ENCODE peak calls at places on chromosome X, in nine cellular contexts. K is choroid plexus epithelial cell, H is breast epithelium, I is Caco-2, Z is A549, L is bronchial epithelial cell, W is lower leg skin, B is AG10803, Y is cardiac muscle cell. S is an unnamed sample.

GRCh38 chrX:21926116-21926515 is 14.4 kb upstream of the SMS start:
- DNase-seq in K (peak), Y (no peak), B (peak), L (no peak), Z (peak), I (no peak), H (no peak), W (no peak), S (peak)

GRCh38 chrX:2789569-2789968 is 37.7 kb downstream of the XG start:
- DNase-seq in Y (no peak), L (no peak), Z (no peak), B (no peak), H (no peak), W (no peak), I (no peak), K (no peak), S (no peak)

GRCh38 chrX:78029663-78030062 is 60.2 kb upstream of the PGAM4 start:
- DNase-seq in K (peak), L (peak), Y (peak), W (no peak), Z (peak), B (peak), I (peak), H (peak), S (peak)

GRCh38 chrX:109974906-109975655 is 27.8 kb upstream of the TMEM164 start:
- DNase-seq in W (no peak), K (peak), H (no peak), Z (no peak), Y (no peak), L (no peak), I (no peak), B (no peak), S (no peak)

GRCh38 chrX:113202601-113203000 is 362.0 kb upstream of the AMOT start:
- DNase-seq in L (no peak), H (no peak), W (no peak), I (no peak), Y (no peak), Z (no peak), B (no peak), K (no peak), S (no peak)

GRCh38 chrX:8067754-8068469 is 103.2 kb downstream of the VCX2 start:
- DNase-seq in H (no peak), I (no peak), L (peak), Z (peak), K (no peak), Y (no peak), B (no peak), W (no peak), S (peak)

GRCh38 chrX:17860179-17860780 is 818 bp downstream of the RAI2 start:
- DNase-seq in K (peak), Z (no peak), H (no peak), W (no peak), I (no peak), B (peak), L (no peak), Y (peak), S (no peak)

GRCh38 chrX:132671229-132671641 is 182.4 kb upstream of the MBNL3 start:
- DNase-seq in H (no peak), B (peak), L (peak), I (no peak), Y (no peak), Z (no peak), W (no peak), K (no peak), S (no peak)

GRCh38 chrX:77446029-77446585 is 1.1 kb upstream of the FGF16 start:
- DNase-seq in W (no peak), B (no peak), K (no peak), Z (no peak), L (no peak), I (no peak), H (no peak), Y (no peak), S (peak)

GRCh38 chrX:9269134-9269533 is 195.7 kb upstream of the TBL1X start:
- DNase-seq in H (no peak), K (no peak), L (no peak), B (no peak), Z (no peak), Y (no peak), I (peak), W (no peak), S (no peak)

GRCh38 chrX:72169008-72169728 is 12.4 kb upstream of the PIN4 start:
- DNase-seq in K (peak), W (no peak), I (no peak), L (peak), B (peak), H (no peak), Z (no peak), Y (no peak), S (peak)

GRCh38 chrX:21800344-21800770 is 39.1 kb upstream of the MBTPS2 start:
- DNase-seq in B (peak), W (no peak), L (peak), I (no peak), K (peak), Y (no peak), H (no peak), Z (peak), S (no peak)

GRCh38 chrX:46311581-46312120 is 233.6 kb downstream of the ZNF674 start:
- DNase-seq in H (no peak), I (no peak), Y (no peak), L (no peak), K (no peak), W (no peak), B (peak), Z (no peak), S (no peak)

GRCh38 chrX:153648358-153649177 is 1.6 kb downstream of the DUSP9 start:
- DNase-seq in I (no peak), K (no peak), B (no peak), L (no peak), H (no peak), Y (no peak), Z (no peak), W (no peak), S (no peak)

GRCh38 chrX:20664774-20665173 is 398.1 kb upstream of the RPS6KA3 start:
- DNase-seq in B (no peak), K (no peak), H (no peak), Y (peak), I (no peak), Z (no peak), W (no peak), L (no peak), S (no peak)

GRCh38 chrX:53280703-53281320 is 572 bp downstream of the IQSEC2 start:
- DNase-seq in L (peak), I (no peak), W (no peak), K (peak), H (no peak), B (peak), Y (no peak), Z (no peak), S (peak)

GRCh38 chrX:131854586-131854985 is 168.5 kb upstream of the STK26 start:
- DNase-seq in K (peak), L (peak), H (no peak), Y (no peak), Z (peak), B (peak), W (no peak), I (no peak), S (peak)

GRCh38 chrX:130086414-130087207 is 23.7 kb downstream of the ELF4 start:
- DNase-seq in L (no peak), H (no peak), K (no peak), Y (no peak), W (no peak), I (no peak), B (no peak), Z (no peak), S (no peak)
- H3K4me3 ChIP-seq in L (no peak), H (no peak), K (no peak), Y (no peak), W (no peak), I (no peak), B (no peak), Z (no peak), S (no peak)

GRCh38 chrX:119187298-119187697 is 48.8 kb upstream of the PGRMC1 start:
- DNase-seq in Z (peak), W (no peak), B (no peak), Y (no peak), L (no peak), I (peak), K (no peak), H (no peak), S (no peak)

GRCh38 chrX:119186763-119187162 is 49.3 kb upstream of the PGRMC1 start:
- DNase-seq in H (no peak), Z (peak), B (no peak), I (no peak), K (no peak), L (no peak), Y (no peak), W (no peak), S (no peak)

GRCh38 chrX:119177278-119177677 is 49.7 kb upstream of the KIAA1210 start:
- DNase-seq in L (no peak), Z (no peak), B (no peak), I (no peak), W (no peak), Y (no peak), K (no peak), H (no peak), S (no peak)

GRCh38 chrX:119186194-119186593 is 49.9 kb upstream of the PGRMC1 start:
- DNase-seq in Y (no peak), H (no peak), Z (no peak), W (no peak), I (no peak), L (no peak), K (no peak), B (no peak), S (no peak)

DNA sequence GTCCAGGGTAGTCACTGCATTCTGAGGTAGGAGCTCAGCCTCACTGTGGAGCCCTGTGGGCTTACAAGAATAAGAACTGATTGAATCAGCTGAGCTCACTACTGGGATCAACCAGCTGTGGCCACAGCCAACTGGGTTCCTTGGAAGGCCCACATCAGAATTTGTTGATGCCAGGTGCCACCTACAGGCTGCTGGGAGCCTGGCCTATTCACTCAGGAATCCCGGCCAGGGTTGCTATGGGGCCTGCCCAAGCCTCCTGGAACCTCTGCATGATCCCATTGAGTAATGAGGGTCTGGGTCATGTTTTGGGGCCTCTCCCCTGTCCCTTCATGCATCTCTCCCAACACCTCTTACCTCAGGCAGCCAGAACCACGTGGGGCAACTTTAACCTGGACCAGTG is 53.9 kb upstream of the KIAA1210 start:
- DNase-seq in Z (peak), L (peak), B (no peak), H (no peak), W (no peak), Y (no peak), I (peak), K (no peak), S (no peak)
- TF ChIP-seq CTCF in Z (peak), L (peak), B (peak), H (no peak), W (no peak), Y (peak), I (peak), K (peak), S (peak)

GRCh38 chrX:40171513-40172168 is 73.9 kb upstream of the BCOR start:
- DNase-seq in Z (no peak), B (peak), L (no peak), K (peak), H (no peak), Y (peak), W (no peak), I (no peak), S (no peak)

GRCh38 chrX:40172169-40172979 is 74.6 kb upstream of the BCOR start:
- DNase-seq in I (peak), B (peak), L (no peak), K (peak), Y (peak), W (no peak), Z (no peak), H (peak), S (peak)

GRCh38 chrX:40172980-40173661 is 75.4 kb upstream of the BCOR start:
- DNase-seq in K (no peak), B (no peak), Z (no peak), Y (no peak), I (no peak), L (no peak), H (no peak), W (no peak), S (no peak)

GRCh38 chrX:40169193-40170086 is 71.7 kb upstream of the BCOR start:
- DNase-seq in B (peak), L (peak), Y (peak), I (peak), H (no peak), K (peak), W (no peak), Z (peak), S (peak)

DNA sequence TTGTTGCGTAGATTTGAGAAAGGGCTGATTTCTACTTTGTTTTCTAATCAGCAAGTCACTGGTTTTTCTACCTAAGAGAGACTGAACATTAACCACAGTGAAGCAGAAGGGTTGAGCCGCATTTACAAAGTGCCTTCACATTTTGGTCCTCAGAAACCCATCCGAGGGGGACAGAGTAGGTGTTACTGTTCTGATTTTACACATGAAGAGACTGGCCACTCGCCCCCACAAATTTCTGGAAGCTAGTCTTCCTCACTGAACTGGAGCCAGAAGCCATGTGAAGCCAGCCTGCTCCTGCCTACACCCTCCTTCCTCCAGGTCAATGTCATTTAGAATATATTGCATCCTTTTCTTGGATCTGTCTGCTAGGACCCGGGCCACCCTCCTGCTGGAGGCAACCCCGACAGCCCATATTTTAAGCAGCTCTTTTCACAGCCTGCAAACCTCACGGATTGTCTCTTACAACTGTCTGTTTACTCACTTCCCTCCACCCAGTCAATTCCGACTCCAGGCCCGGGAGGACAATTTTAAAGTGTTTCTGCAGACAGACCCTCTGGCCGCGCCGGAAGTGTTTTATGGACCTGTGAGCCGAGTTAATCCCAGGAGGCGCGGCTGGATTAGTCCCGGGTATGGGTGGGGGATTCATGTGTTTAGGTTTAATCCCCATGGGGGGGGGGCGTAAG is 73.2 kb upstream of the BCOR start:
- DNase-seq in K (no peak), L (no peak), H (no peak), B (no peak), W (no peak), I (no peak), Z (no peak), Y (peak), S (peak)
- H3K4me3 ChIP-seq in K (peak), L (no peak), H (peak), B (peak), W (no peak), I (peak), Z (no peak), Y (peak), S (peak)

DNA sequence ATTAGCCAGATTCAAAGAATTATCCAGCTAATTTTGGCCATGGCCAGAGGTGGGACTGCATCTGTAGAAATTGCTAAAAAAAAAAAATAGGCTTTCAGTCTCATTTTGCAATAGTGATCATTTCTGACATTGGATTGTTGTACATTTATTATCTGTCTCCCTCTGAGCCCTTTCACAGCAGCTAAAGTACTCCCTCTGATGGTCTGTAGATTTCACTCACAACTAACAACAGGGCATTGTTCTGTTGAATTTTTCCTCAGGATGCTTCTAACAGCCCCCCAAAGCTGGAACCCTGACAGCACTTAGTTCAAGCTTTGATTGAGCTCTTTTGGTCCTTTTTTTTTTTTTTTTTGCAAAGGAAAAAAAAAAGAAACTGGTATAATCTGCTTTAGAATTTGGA is 406.6 kb downstream of the SMARCA1 start:
- DNase-seq in H (no peak), W (no peak), Y (no peak), K (no peak), Z (no peak), B (no peak), I (no peak), L (no peak), S (no peak)
- TF ChIP-seq CTCF in H (no peak), W (no peak), Y (no peak), K (no peak), Z (no peak), B (no peak), I (no peak), L (no peak), S (no peak)

GRCh38 chrX:97308161-97308560 is 424.5 kb downstream of the RPA4 start:
- DNase-seq in H (no peak), L (no peak), W (no peak), K (peak), B (peak), Y (peak), Z (no peak), I (no peak), S (peak)

GRCh38 chrX:97306771-97307470 is 423.2 kb downstream of the RPA4 start:
- DNase-seq in L (peak), B (no peak), K (no peak), Y (no peak), Z (no peak), H (no peak), I (no peak), W (no peak), S (no peak)

GRCh38 chrX:97311066-97311778 is 427.5 kb downstream of the RPA4 start:
- DNase-seq in Y (no peak), B (no peak), H (no peak), I (no peak), W (no peak), L (no peak), K (no peak), Z (no peak), S (no peak)

GRCh38 chrX:97309717-97310116 is 426.0 kb downstream of the RPA4 start:
- DNase-seq in W (no peak), H (no peak), I (no peak), K (no peak), B (no peak), Y (no peak), Z (no peak), L (peak), S (no peak)

GRCh38 chrX:97310373-97310772 is 426.7 kb downstream of the RPA4 start:
- DNase-seq in H (no peak), K (peak), Y (peak), L (peak), W (no peak), B (no peak), I (peak), Z (peak), S (no peak)
- H3K4me3 ChIP-seq in H (no peak), K (no peak), Y (no peak), L (no peak), W (no peak), B (no peak), I (no peak), Z (no peak), S (no peak)

GRCh38 chrX:124217289-124218251 is 114.9 kb upstream of the TEX13D start:
- DNase-seq in Y (no peak), I (no peak), K (no peak), L (peak), H (no peak), Z (no peak), B (peak), W (no peak), S (no peak)

GRCh38 chrX:124215786-124216185 is 116.7 kb upstream of the TEX13D start:
- DNase-seq in L (no peak), Z (no peak), K (no peak), H (no peak), I (no peak), B (no peak), W (no peak), Y (no peak), S (no peak)

GRCh38 chrX:124212622-124213021 is 119.8 kb upstream of the TEX13D start:
- DNase-seq in H (no peak), K (no peak), Y (no peak), B (peak), I (no peak), W (no peak), Z (no peak), L (no peak), S (no peak)

GRCh38 chrX:124211312-124211942 is 121.0 kb upstream of the TEX13D start:
- DNase-seq in Y (peak), W (no peak), B (peak), H (no peak), Z (peak), K (peak), I (peak), L (peak), S (peak)

DNA sequence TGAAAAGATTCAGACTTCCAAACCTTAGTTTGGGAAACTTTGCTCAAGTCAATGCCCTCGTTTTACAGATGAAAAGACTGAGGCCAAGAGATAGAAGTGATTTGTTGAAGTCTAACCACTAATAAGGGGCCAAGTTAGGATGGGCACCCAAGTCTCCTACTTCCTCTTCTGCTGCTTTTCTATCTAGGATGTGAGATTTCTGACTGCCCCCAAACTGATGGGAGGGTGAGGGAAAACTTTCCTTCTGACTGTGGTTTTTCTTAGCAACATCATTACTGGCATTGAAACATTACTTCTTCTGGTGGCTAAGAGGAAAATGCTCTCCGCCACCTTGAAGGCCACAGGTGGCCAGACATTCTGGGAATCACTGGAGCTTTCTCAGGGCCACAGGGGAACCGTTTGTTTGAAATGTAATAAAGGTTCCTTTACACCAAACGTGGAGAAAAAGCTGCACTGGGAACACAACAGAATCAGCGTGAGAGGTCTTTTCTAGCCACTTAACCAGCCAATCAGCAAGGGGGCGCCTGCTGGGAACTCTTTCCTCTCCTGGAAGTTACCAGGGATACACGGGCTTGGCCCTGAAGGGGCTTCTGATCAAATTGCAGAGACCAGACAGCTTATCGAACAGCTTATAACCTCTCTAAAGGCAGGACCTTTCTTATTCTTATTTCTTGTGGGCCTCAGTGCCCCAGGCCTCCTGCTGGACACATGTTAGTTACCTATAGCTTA is 115.9 kb upstream of the TEX13D start:
- DNase-seq in Y (no peak), K (no peak), I (no peak), W (no peak), Z (no peak), L (no peak), B (no peak), H (no peak), S (no peak)
- TF ChIP-seq CTCF in Y (no peak), K (no peak), I (no peak), W (no peak), Z (no peak), L (no peak), B (no peak), H (no peak), S (no peak)

GRCh38 chrX:100407784-100408642 is 2.1 kb downstream of the PCDH19 start:
- DNase-seq in W (no peak), I (no peak), L (no peak), K (no peak), Z (no peak), H (no peak), Y (peak), B (no peak), S (no peak)
- H3K4me3 ChIP-seq in W (no peak), I (no peak), L (no peak), K (no peak), Z (no peak), H (peak), Y (peak), B (no peak), S (no peak)

GRCh38 chrX:28099166-28099565 is 117.9 kb upstream of the DCAF8L1 start:
- DNase-seq in Z (no peak), L (no peak), Y (no peak), K (peak), W (no peak), B (no peak), I (no peak), H (no peak), S (peak)
- TF ChIP-seq CTCF in Z (no peak), L (no peak), Y (no peak), K (no peak), W (no peak), B (no peak), I (no peak), H (no peak), S (no peak)

S was measured in fibroblast of villous mesenchyme.